ENCODE peak calls at places on chromosome 19, in six cellular contexts. One of them, this sample, is unnamed.

GRCh38 chr19:50384685-50385535 is 763 bp downstream of the POLD1 start:
- DNase-seq in NCI-H774: no peak
- DNase-seq in immature natural killer cell: no peak
- DNase-seq in anterior cingulate cortex: no peak
- DNase-seq in nephron progenitor cell: no peak
- DNase-seq in IMR-90: peak
- DNase-seq in this sample: no peak

GRCh38 chr19:13974073-13974472 is 21.8 kb downstream of the DCAF15 start:
- DNase-seq in NCI-H774: no peak
- DNase-seq in immature natural killer cell: no peak
- DNase-seq in anterior cingulate cortex: no peak
- DNase-seq in nephron progenitor cell: peak
- DNase-seq in IMR-90: no peak
- DNase-seq in this sample: peak

GRCh38 chr19:862529-863304 is 3.3 kb downstream of the CFD start:
- DNase-seq in NCI-H774: no peak
- DNase-seq in immature natural killer cell: peak
- DNase-seq in anterior cingulate cortex: no peak
- DNase-seq in nephron progenitor cell: peak
- DNase-seq in IMR-90: peak
- DNase-seq in this sample: peak

GRCh38 chr19:2168619-2169424 is 5.1 kb downstream of the DOT1L start:
- DNase-seq in NCI-H774: no peak
- DNase-seq in immature natural killer cell: peak
- DNase-seq in anterior cingulate cortex: peak
- DNase-seq in nephron progenitor cell: peak
- DNase-seq in IMR-90: peak
- DNase-seq in this sample: peak

GRCh38 chr19:55385749-55386514 is at the start of gene RPL28:
- DNase-seq in NCI-H774: peak
- DNase-seq in immature natural killer cell: peak
- DNase-seq in anterior cingulate cortex: peak
- DNase-seq in nephron progenitor cell: peak
- DNase-seq in IMR-90: peak
- DNase-seq in this sample: peak

GRCh38 chr19:10615429-10616023 is 9.8 kb upstream of the SLC44A2 start:
- DNase-seq in NCI-H774: no peak
- DNase-seq in immature natural killer cell: no peak
- DNase-seq in anterior cingulate cortex: no peak
- DNase-seq in nephron progenitor cell: no peak
- DNase-seq in IMR-90: no peak
- DNase-seq in this sample: no peak

GRCh38 chr19:18558595-18558994 is 925 bp downstream of the KXD1 start:
- DNase-seq in NCI-H774: no peak
- DNase-seq in immature natural killer cell: no peak
- DNase-seq in anterior cingulate cortex: no peak
- DNase-seq in nephron progenitor cell: no peak
- DNase-seq in IMR-90: no peak
- DNase-seq in this sample: no peak

GRCh38 chr19:6556480-6556879 is 25.7 kb downstream of the TNFSF9 start:
- DNase-seq in NCI-H774: no peak
- DNase-seq in immature natural killer cell: no peak
- DNase-seq in anterior cingulate cortex: no peak
- DNase-seq in nephron progenitor cell: no peak
- DNase-seq in IMR-90: no peak
- DNase-seq in this sample: no peak

GRCh38 chr19:18999896-19000620 is 33.3 kb downstream of the SUGP2 start:
- DNase-seq in NCI-H774: no peak
- DNase-seq in immature natural killer cell: no peak
- DNase-seq in anterior cingulate cortex: no peak
- DNase-seq in nephron progenitor cell: no peak
- DNase-seq in IMR-90: peak
- DNase-seq in this sample: no peak

GRCh38 chr19:38034153-38034835 is 127.3 kb downstream of the SIPA1L3 start:
- DNase-seq in NCI-H774: peak
- DNase-seq in immature natural killer cell: no peak
- DNase-seq in anterior cingulate cortex: no peak
- DNase-seq in nephron progenitor cell: no peak
- DNase-seq in IMR-90: peak
- DNase-seq in this sample: no peak

GRCh38 chr19:2050349-2050990 is 574 bp downstream of the MKNK2 start:
- DNase-seq in NCI-H774: no peak
- DNase-seq in immature natural killer cell: no peak
- DNase-seq in anterior cingulate cortex: no peak
- DNase-seq in nephron progenitor cell: peak
- DNase-seq in IMR-90: no peak
- DNase-seq in this sample: no peak

This sample was measured in CD8-positive, alpha-beta T cell.